ENCODE peak calls at places on chromosomes 7 and 10, in eight cellular contexts. N is fibroblast of lung, M is breast epithelium, V is spleen, D is IMR-90, P is right atrium auricular region, G is lower lobe of right lung, W is PC-3. E is an unnamed sample. For H3K4me1, the result is how much of the 10 kb centered on the place peaks cover.

GRCh38 chr7:22549667-22550513 is 49.9 kb upstream of the STEAP1B start:
- DNase-seq in D (peak), W (peak), G (no peak), M (no peak), N (peak), P (no peak), V (peak), E (peak)

GRCh38 chr7:29270979-29271658 is 76.5 kb downstream of the CHN2 start:
- DNase-seq in D (no peak), V (no peak), G (no peak), P (no peak), N (peak), M (no peak), W (peak), E (no peak)

GRCh38 chr10:86439544-86439943 is 72.9 kb upstream of the GRID1 start:
- DNase-seq in D (peak), W (peak), M (no peak), V (no peak), G (peak), N (peak), P (peak), E (peak)

GRCh38 chr10:17735166-17735941 is 16.6 kb upstream of the TMEM236 start:
- DNase-seq in G (no peak), P (no peak), W (no peak), M (no peak), V (no peak), D (no peak), N (peak), E (no peak)

GRCh38 chr7:73847941-73848723 is 5.8 kb upstream of the METTL27 start:
- DNase-seq in P (no peak), N (peak), V (peak), D (no peak), W (peak), G (no peak), M (no peak), E (no peak)

GRCh38 chr7:70037171-70037933 is 439.1 kb downstream of the AUTS2 start:
- DNase-seq in G (no peak), W (no peak), V (no peak), P (no peak), M (no peak), D (no peak), N (peak), E (no peak)

GRCh38 chr10:127940866-127941640 is 34.1 kb downstream of the PTPRE start:
- DNase-seq in V (no peak), M (no peak), W (no peak), P (peak), N (no peak), D (no peak), G (no peak), E (no peak)

GRCh38 chr7:84228526-84228925 is 33.9 kb upstream of the SEMA3A start:
- DNase-seq in W (no peak), D (no peak), V (no peak), G (no peak), P (no peak), N (no peak), M (no peak), E (no peak)

GRCh38 chr10:61047011-61047410 is 103.0 kb upstream of the RHOBTB1 start:
- DNase-seq in M (no peak), W (peak), P (no peak), V (no peak), D (no peak), G (no peak), N (no peak), E (peak)

DNA sequence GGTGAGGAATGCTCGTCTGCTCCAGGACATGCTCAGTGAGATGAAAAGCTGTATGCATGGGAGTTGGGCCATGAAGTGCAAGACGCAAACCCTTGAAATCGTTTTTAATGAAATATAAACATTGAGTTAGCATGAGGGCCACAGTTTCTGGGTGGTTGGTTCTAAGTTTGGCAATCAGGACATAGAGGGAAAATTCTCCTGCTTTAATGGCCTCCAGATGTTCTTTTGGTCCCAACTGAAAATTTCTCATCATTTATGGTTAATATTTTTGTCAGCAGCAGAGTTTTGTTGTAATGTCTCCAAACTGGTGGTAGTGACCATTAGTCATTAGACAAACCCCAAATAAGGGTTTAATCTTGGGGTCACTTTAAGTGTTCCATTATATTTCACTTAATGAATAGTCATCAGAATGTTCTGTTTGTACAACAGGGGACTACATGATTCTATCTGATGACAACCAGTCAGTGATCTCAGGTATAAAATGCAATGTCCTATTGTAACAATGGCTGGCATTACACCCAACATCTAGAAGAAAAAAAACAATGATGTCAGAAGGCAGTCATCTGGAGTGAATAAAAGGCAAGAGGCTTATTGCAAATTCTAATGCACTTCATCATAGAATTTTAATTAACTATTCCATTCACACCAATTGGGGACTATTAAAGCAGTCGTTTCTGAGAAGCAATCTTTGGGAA is 197.4 kb downstream of the JCAD start:
- DNase-seq in W (peak), D (no peak), N (peak), V (no peak), G (no peak), P (no peak), M (no peak), E (no peak)
- H3K4me1 ChIP-seq in W (under half), D (under half), N (under half), V (under half), G (under half), P (under half), M (under half), E (under half)

DNA sequence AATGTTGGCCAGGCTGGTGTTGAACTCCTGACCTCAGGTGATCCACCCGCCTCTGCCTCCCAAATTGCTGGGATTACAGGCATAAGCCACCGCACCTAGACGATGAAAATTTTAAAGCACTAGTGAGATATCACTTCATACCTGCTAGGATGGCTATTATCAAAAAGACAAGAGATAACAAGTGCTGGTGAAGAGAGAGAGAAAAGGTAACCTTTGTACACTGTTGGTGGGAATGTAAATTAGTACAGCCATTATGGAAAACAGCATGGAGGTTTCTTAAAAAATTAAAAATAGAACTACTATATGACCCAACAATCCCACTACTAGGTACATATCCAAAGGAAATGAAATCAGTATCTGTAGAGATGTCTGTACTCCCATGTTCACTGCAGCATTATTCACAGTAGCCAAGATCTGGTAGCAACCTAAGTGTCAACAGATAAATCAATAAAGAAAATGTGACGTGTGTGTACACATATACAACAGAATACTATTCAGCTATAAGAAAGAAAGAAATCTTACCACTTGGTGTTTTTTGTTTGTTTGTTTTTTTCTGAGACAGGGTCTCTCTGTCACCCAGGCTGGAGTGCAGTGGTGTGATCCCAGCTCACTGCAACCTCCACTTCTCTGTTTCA is 12.5 kb downstream of the MMS19 start:
- DNase-seq in P (no peak), D (no peak), M (no peak), W (no peak), V (no peak), G (no peak), N (no peak), E (no peak)
- TF ChIP-seq CTCF in P (no peak), D (no peak), M (no peak), W (no peak), V (no peak), G (no peak), N (no peak), E (no peak)

GRCh38 chr10:71979692-71980062 is 15.5 kb downstream of the CHST3 start:
- DNase-seq in N (no peak), D (no peak), G (no peak), V (peak), M (no peak), W (no peak), P (no peak), E (no peak)

GRCh38 chr10:71980181-71981023 is 16.2 kb downstream of the CHST3 start:
- DNase-seq in N (peak), V (peak), D (peak), P (no peak), W (no peak), G (no peak), M (peak), E (peak)

GRCh38 chr10:71982269-71983178 is 18.3 kb downstream of the CHST3 start:
- DNase-seq in M (peak), N (no peak), D (no peak), G (no peak), P (no peak), V (peak), W (no peak), E (no peak)

GRCh38 chr10:71981868-71982230 is 17.7 kb downstream of the CHST3 start:
- DNase-seq in G (no peak), M (peak), V (peak), P (no peak), W (no peak), D (no peak), N (no peak), E (no peak)

DNA sequence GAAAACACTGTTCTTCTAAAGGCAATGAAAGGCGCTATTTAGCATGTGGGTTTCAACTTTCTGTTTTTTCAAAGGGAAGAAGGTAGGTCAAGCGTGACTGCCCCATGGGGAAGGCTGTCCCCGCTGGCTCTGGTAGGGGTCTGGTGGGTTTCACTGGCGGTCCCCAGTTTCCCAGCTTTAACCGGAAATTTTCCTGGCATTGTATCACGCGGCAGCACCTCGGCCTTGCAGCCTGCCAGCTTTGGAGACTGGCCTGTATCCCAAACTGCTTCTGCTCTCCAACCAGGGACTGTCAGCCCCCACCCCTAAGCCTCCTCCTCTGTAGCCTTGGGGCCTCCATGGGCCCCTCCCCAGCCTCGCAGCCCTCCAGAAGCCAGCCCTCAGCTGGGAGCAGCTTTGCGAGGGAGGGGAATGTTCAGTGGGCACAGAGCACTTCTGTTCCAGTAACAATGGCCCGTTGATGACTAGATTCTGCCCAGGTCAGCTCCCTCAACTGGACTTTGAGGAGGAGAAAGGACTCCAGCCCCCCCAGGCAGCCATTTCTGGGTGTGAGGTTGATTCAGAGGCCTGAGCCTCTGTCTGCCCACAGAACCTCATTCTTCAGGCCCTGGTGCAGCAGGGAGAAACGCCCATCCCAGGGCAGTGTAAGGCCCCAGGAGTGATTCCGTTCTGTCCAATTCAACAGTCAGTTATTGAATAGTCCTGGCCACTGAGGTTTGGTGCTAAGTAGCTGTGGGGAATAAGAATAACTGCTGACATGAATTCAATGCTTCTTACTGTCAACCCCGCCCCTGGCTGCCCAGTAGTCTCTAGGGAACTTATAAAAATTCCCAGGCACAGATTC is 17.1 kb downstream of the CHST3 start:
- DNase-seq in M (peak), D (no peak), V (peak), N (peak), W (no peak), P (no peak), G (no peak), E (no peak)
- H3K4me1 ChIP-seq in M (under half), D (under half), V (under half), N (under half), W (under half), P (half or more), G (half or more), E (under half)

GRCh38 chr10:129915526-129916378 is 48.3 kb downstream of the EBF3 start:
- DNase-seq in P (no peak), M (peak), V (peak), D (no peak), N (no peak), G (no peak), W (no peak), E (no peak)
- TF ChIP-seq CTCF in P (no peak), M (no peak), V (no peak), D (no peak), N (no peak), G (no peak), W (no peak), E (no peak)

GRCh38 chr10:95476482-95477174 is 84.5 kb downstream of the SORBS1 start:
- DNase-seq in V (no peak), D (no peak), N (no peak), W (no peak), M (no peak), P (no peak), G (no peak), E (no peak)
- H3K4me1 ChIP-seq in V (under half), D (under half), N (under half), W (under half), M (under half), P (half or more), G (half or more), E (half or more)